ENCODE peak calls at places on chromosome 15, in five cellular contexts. Q, G, B, T and O are unnamed samples.

GRCh38 chr15:59150185-59150584 is 45.2 kb downstream of the CCNB2 start:
- DNase-seq in G (no peak), B (no peak), T (no peak), Q (no peak), O (no peak)

GRCh38 chr15:41122849-41123248 is 6.8 kb upstream of the INO80 start:
- DNase-seq in B (no peak), G (no peak), T (no peak), Q (no peak), O (no peak)

GRCh38 chr15:101369676-101370075 is 74.6 kb upstream of the SNRPA1 start:
- DNase-seq in B (no peak), G (no peak), Q (no peak), T (no peak), O (no peak)

GRCh38 chr15:60589728-60590127 is 110.8 kb upstream of the ICE2 start:
- DNase-seq in G (no peak), T (no peak), Q (peak; percentile 21), B (no peak), O (no peak)

GRCh38 chr15:99631256-99631655 is 65.5 kb downstream of the MEF2A start:
- DNase-seq in T (no peak), B (peak; percentile 31), G (no peak), Q (no peak), O (no peak)

GRCh38 chr15:57227899-57228298 is 148.4 kb upstream of the CGNL1 start:
- DNase-seq in B (peak; percentile 91), T (no peak), G (no peak), Q (peak; percentile 73), O (peak; percentile 77)

GRCh38 chr15:88395241-88395640 is 71.9 kb downstream of the MRPL46 start:
- DNase-seq in T (no peak), B (no peak), G (no peak), Q (no peak), O (no peak)

GRCh38 chr15:23436421-23436820 is 10.6 kb downstream of the GOLGA6L2 start:
- DNase-seq in T (no peak), G (no peak), Q (no peak), B (no peak), O (no peak)

GRCh38 chr15:22811640-22812039 is 25.2 kb downstream of the NIPA1 start:
- DNase-seq in T (no peak), G (peak; percentile 18), B (no peak), Q (peak; percentile 12), O (peak; percentile 52)

GRCh38 chr15:59303641-59304433 is 68.8 kb downstream of the MYO1E start:
- DNase-seq in T (no peak), B (peak; percentile 80), G (no peak), Q (peak; percentile 22), O (no peak)

GRCh38 chr15:44010114-44010513 is 183.3 kb downstream of the WDR76 start:
- DNase-seq in G (no peak), Q (peak; percentile 83), B (peak; percentile 83), T (no peak), O (peak; percentile 65)

GRCh38 chr15:71085809-71086208 is 29.5 kb upstream of the THSD4 start:
- DNase-seq in Q (no peak), B (no peak), T (no peak), G (no peak), O (no peak)

GRCh38 chr15:37933685-37934084 is 755 bp upstream of the TMCO5A start:
- DNase-seq in T (no peak), G (peak; percentile 12), Q (peak; percentile 93), B (peak; percentile 48), O (peak; percentile 58)

GRCh38 chr15:40957581-40958051 is 4.3 kb downstream of the CHAC1 start:
- DNase-seq in T (peak; percentile 96), Q (no peak), B (no peak), G (no peak), O (peak; percentile 31)

GRCh38 chr15:95684693-95685115 is 645.8 kb upstream of the NR2F2 start:
- DNase-seq in T (no peak), Q (peak; percentile 93), B (peak; percentile 94), G (peak; percentile 48), O (peak; percentile 88)

GRCh38 chr15:70160267-70160666 is 62.5 kb upstream of the TLE3 start:
- DNase-seq in Q (no peak), G (peak; percentile 54), T (peak; percentile 33), B (peak; percentile 66), O (peak; percentile 79)

GRCh38 chr15:73127302-73127936 is 75.2 kb downstream of the NEO1 start:
- DNase-seq in Q (peak; percentile 30), B (peak; percentile 34), T (no peak), G (peak; percentile 32), O (peak; percentile 48)

GRCh38 chr15:29039466-29040366 is 153.9 kb downstream of the APBA2 start:
- DNase-seq in Q (no peak), T (no peak), B (no peak), G (no peak), O (no peak)

GRCh38 chr15:39124155-39124924 is 456.5 kb upstream of the THBS1 start:
- DNase-seq in G (no peak), Q (peak; percentile 78), B (peak; percentile 75), T (no peak), O (peak; percentile 68)

GRCh38 chr15:69055251-69055650 is 40.8 kb downstream of the NOX5 start:
- DNase-seq in G (no peak), Q (no peak), B (no peak), T (no peak), O (no peak)

GRCh38 chr15:30921781-30922371 is 18.2 kb downstream of the FAN1 start:
- DNase-seq in G (no peak), T (no peak), Q (no peak), B (no peak), O (no peak)

GRCh38 chr15:39454189-39454986 is 126.5 kb upstream of the THBS1 start:
- DNase-seq in B (peak; percentile 82), G (no peak), Q (peak; percentile 50), T (no peak), O (peak; percentile 39)

GRCh38 chr15:36361351-36361870 is 218.0 kb upstream of the CDIN1 start:
- DNase-seq in G (no peak), T (no peak), B (peak; percentile 63), Q (peak; percentile 77), O (peak; percentile 44)

GRCh38 chr15:57505949-57506391 is 85.7 kb upstream of the MYZAP start:
- DNase-seq in Q (no peak), B (no peak), G (peak; percentile 90), T (no peak), O (peak; percentile 72)

GRCh38 chr15:48072941-48073340 is 47.8 kb upstream of the SLC24A5 start:
- DNase-seq in T (no peak), Q (no peak), B (no peak), G (no peak), O (no peak)

GRCh38 chr15:29086001-29086400 is 183.6 kb downstream of the NSMCE3 start:
- DNase-seq in Q (no peak), T (peak; percentile 29), B (no peak), G (no peak), O (no peak)

GRCh38 chr15:79195239-79195638 is 87.3 kb upstream of the ANKRD34C start:
- DNase-seq in Q (no peak), B (no peak), G (no peak), T (no peak), O (no peak)

DNA sequence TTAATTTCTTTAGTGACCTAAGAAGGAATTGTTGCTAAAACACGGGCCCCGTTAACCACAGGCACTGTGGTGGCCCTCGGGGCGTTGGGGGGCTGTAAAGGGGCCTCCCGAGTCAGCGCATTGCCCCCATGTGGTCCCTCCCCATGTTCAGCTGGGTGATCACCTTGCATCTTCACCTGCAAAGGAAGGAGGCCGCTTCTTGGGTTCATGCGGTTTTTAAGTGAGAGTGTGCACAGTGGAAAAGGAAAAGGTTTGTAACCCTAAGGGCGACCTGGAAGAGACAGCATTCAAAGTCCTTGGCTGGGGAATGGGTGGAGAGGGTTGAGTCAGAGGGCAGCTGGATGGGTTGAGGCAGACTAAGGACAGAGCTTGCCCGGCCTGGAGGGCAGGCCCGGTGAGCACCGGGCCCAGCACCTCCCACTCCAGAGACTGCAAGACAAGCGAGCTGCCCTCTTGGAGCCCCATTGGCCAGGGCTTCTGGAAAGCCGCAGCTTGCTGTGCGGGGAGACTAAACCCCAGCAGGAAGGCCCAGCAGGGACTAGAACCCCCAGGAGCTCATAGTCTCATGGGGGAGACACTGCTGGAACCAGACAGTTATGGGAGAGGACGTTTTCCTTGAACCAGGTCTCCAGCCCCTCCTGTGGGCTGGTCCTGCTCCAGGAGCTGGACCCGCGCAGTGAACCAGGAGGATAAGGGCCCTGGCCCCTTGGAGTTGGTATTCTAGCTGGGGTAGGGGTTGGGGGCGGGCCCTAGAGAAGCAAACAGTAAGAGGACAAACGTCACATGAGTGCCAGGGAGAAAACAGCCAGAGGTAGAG is 59.2 kb downstream of the RGMA start:
- DNase-seq in Q (peak; percentile 31), G (peak; percentile 30), B (peak; percentile 57), T (peak; percentile 68), O (peak; percentile 64)
- H3K4me3 ChIP-seq in Q (no peak overlapping the region), G (no peak overlapping the region), B (no peak overlapping the region), T (no peak overlapping the region), O (no peak overlapping the region)

GRCh38 chr15:64841258-64842098 is at the start of gene PLEKHO2:
- DNase-seq in G (peak; percentile 96), Q (peak; percentile 92), T (peak; percentile 99), B (peak; percentile 91), O (peak; percentile 94)

GRCh38 chr15:64837502-64837901 is 4.2 kb upstream of the PLEKHO2 start:
- DNase-seq in T (peak; percentile 67), G (no peak), Q (no peak), B (no peak), O (no peak)

GRCh38 chr15:64833690-64834089 is 8.0 kb upstream of the PLEKHO2 start:
- DNase-seq in G (no peak), Q (no peak), B (no peak), T (no peak), O (no peak)

GRCh38 chr15:64836023-64836536 is 5.6 kb upstream of the PLEKHO2 start:
- DNase-seq in G (no peak), Q (no peak), T (peak; percentile 71), B (no peak), O (no peak)
- TF ChIP-seq CTCF in G (no peak), Q (no peak), T (no peak), B (no peak), O (no peak)

GRCh38 chr15:62094398-62094797 is 27.6 kb downstream of the C2CD4A start:
- DNase-seq in Q (no peak), B (no peak), T (no peak), G (no peak), O (no peak)
- H3K4me3 ChIP-seq in Q (no peak overlapping the region), B (no peak overlapping the region), T (no peak overlapping the region), G (no peak overlapping the region), O (no peak overlapping the region)

DNA sequence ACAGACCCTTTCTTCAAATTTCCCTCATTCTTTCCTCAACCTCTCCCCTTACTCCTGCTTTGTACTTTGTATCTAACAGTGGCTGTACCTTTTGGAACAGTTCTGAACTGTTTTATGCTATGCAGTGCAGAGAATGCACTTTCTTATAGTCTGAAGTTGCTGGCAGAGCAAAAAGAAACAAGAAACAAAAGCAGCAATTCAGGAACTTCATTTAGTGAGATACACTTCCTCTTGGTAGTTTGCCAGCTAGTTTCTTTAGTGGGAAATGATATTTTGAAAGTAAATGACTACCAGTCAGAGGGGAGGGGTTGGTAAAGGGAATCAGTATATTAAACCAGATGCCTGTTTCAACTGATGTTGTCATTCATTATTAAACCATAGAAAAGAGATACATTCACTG is 55.0 kb upstream of the CHD2 start:
- DNase-seq in Q (peak; percentile 58), G (peak; percentile 54), T (no peak), B (peak; percentile 64), O (peak; percentile 71)
- TF ChIP-seq CTCF in Q (no peak), G (no peak), T (no peak), B (no peak), O (no peak)

GRCh38 chr15:77819271-77819806 is 186.6 kb upstream of the LINGO1 start:
- DNase-seq in B (no peak), T (no peak), Q (no peak), G (peak; percentile 30), O (no peak)
- H3K4me3 ChIP-seq in B (no peak overlapping the region), T (peak overlapping the region; percentile 23), Q (no peak overlapping the region), G (peak overlapping the region; percentile 36), O (no peak overlapping the region)

GRCh38 chr15:91271565-91272153 is 171.6 kb downstream of the SV2B start:
- DNase-seq in B (peak; percentile 70), T (no peak), G (peak; percentile 81), Q (peak; percentile 65), O (peak; percentile 35)
- TF ChIP-seq CTCF in B (peak; percentile 80), T (peak; percentile 63), G (peak; percentile 95), Q (peak; percentile 85), O (peak; percentile 70)